ENCODE peak calls at places on chromosomes 3 and 15, in ten cellular contexts. X is tibial artery, U is AG04450, T is heart left ventricle, E is K562, W is endodermal cell, R is cardiac muscle cell, J is uterus, G is psoas muscle, Z is breast epithelium. C is an unnamed sample.

GRCh38 chr3:179503152-179503551 is 51.9 kb upstream of the GNB4 start:
- DNase-seq in X (no peak), U (no peak), T (no peak), E (no peak), W (no peak), R (no peak), J (no peak), G (no peak), Z (no peak), C (no peak)

GRCh38 chr15:95972136-95972553 is 358.4 kb upstream of the NR2F2 start:
- DNase-seq in X (no peak), U (peak; percentile 64), T (peak; percentile 65), E (peak; percentile 57), W (no peak), R (peak; percentile 91), J (peak; percentile 49), G (no peak), Z (no peak), C (no peak)

GRCh38 chr3:143384076-143384475 is 264.5 kb downstream of the CHST2 start:
- DNase-seq in X (no peak), U (no peak), T (no peak), E (no peak), W (no peak), R (no peak), J (no peak), G (no peak), Z (no peak), C (no peak)

GRCh38 chr15:82556315-82557035 is 16.2 kb upstream of the RPS17 start:
- DNase-seq in X (no peak), U (no peak), T (no peak), E (no peak), W (no peak), R (no peak), J (no peak), G (no peak), Z (no peak), C (no peak)

GRCh38 chr3:194369522-194370279 is at the start of gene LRRC15:
- DNase-seq in X (no peak), U (no peak), T (peak; percentile 32), E (peak; percentile 20), W (peak; percentile 90), R (peak; percentile 41), J (no peak), G (peak; percentile 29), Z (no peak), C (peak; percentile 22)

GRCh38 chr3:100521439-100521845 is 29.0 kb downstream of the TMEM45A start:
- DNase-seq in X (no peak), U (no peak), T (no peak), E (no peak), W (no peak), R (no peak), J (no peak), G (no peak), Z (no peak), C (no peak)

GRCh38 chr15:48190932-48191573 is 412 bp upstream of the CTXN2 start:
- DNase-seq in X (peak; percentile 68), U (peak; percentile 24), T (peak; percentile 75), E (peak; percentile 42), W (peak; percentile 97), R (peak; percentile 76), J (no peak), G (peak; percentile 33), Z (peak; percentile 53), C (peak; percentile 40)

GRCh38 chr15:36106640-36107335 is 472.6 kb upstream of the CDIN1 start:
- DNase-seq in X (no peak), U (no peak), T (no peak), E (no peak), W (no peak), R (peak; percentile 50), J (no peak), G (no peak), Z (no peak), C (no peak)

GRCh38 chr3:121075191-121075590 is 167.2 kb downstream of the STXBP5L start:
- DNase-seq in X (no peak), U (no peak), T (no peak), E (no peak), W (no peak), R (no peak), J (no peak), G (no peak), Z (no peak), C (no peak)

GRCh38 chr3:13353936-13354542 is 66.1 kb downstream of the NUP210 start:
- DNase-seq in X (no peak), U (no peak), T (no peak), E (peak; percentile 54), W (peak; percentile 68), R (peak; percentile 15), J (no peak), G (no peak), Z (no peak), C (no peak)

GRCh38 chr3:160981217-160981938 is 123.8 kb downstream of the B3GALNT1 start:
- DNase-seq in X (no peak), U (no peak), T (no peak), E (no peak), W (no peak), R (peak; percentile 47), J (no peak), G (no peak), Z (no peak), C (no peak)

GRCh38 chr3:139318431-139318816 is 25.4 kb upstream of the MRPS22 start:
- DNase-seq in X (no peak), U (no peak), T (no peak), E (no peak), W (no peak), R (peak; percentile 34), J (no peak), G (no peak), Z (no peak), C (peak; percentile 45)

GRCh38 chr3:139318826-139319225 is 25.0 kb upstream of the MRPS22 start:
- DNase-seq in X (no peak), U (no peak), T (no peak), E (no peak), W (no peak), R (no peak), J (no peak), G (no peak), Z (no peak), C (no peak)

GRCh38 chr3:139322346-139322745 is 21.5 kb upstream of the MRPS22 start:
- DNase-seq in X (no peak), U (no peak), T (no peak), E (no peak), W (no peak), R (no peak), J (no peak), G (no peak), Z (no peak), C (no peak)

GRCh38 chr3:139319428-139320402 is 24.1 kb upstream of the MRPS22 start:
- DNase-seq in X (no peak), U (no peak), T (no peak), E (peak; percentile 82), W (peak; percentile 93), R (peak; percentile 46), J (no peak), G (no peak), Z (no peak), C (no peak)

GRCh38 chr3:139320551-139321309 is 23.1 kb upstream of the MRPS22 start:
- DNase-seq in X (peak; percentile 21), U (no peak), T (no peak), E (no peak), W (no peak), R (no peak), J (no peak), G (no peak), Z (no peak), C (no peak)
- H3K27ac ChIP-seq in X (no peak overlapping the region), U (no peak overlapping the region), T (no peak overlapping the region), E (no peak overlapping the region), W (no peak overlapping the region), R (no peak overlapping the region), J (no peak overlapping the region), G (no peak overlapping the region), Z (no peak overlapping the region), C (no peak overlapping the region)

GRCh38 chr3:94862703-94863102 is 799.8 kb downstream of the NSUN3 start:
- DNase-seq in X (no peak), U (no peak), T (no peak), E (peak; percentile 3), W (peak; percentile 61), R (peak; percentile 18), J (no peak), G (no peak), Z (no peak), C (peak; percentile 4)
- TF ChIP-seq CTCF in X (no peak), U (peak; percentile 40), T (peak; percentile 46), E (no peak), W (peak; percentile 74), R (peak; percentile 38), J (no peak), G (no peak), Z (no peak), C (peak; percentile 49)

DNA sequence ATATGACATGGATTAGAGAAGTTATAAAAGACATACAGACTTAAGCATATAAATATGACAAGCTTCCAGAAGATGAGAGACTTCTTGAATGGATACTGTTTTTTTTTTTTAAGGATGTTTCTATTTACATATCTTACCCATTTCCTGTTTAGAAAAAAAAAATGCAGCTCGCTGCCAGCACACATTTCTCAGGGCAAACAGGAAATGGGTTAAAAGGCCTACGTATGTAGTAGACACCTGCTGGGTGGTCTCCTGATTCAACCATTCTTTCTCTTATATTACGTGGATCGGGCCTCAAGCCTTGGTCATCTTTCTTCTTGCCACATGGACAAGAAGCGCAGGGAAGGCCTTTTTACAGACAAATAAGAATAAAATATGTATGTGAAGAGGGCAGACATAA is 34.9 kb upstream of the TJP1 start:
- DNase-seq in X (no peak), U (no peak), T (no peak), E (no peak), W (no peak), R (no peak), J (no peak), G (no peak), Z (no peak), C (no peak)
- H3K27ac ChIP-seq in X (no peak overlapping the region), U (no peak overlapping the region), T (no peak overlapping the region), E (no peak overlapping the region), W (no peak overlapping the region), R (no peak overlapping the region), J (no peak overlapping the region), G (no peak overlapping the region), Z (no peak overlapping the region), C (no peak overlapping the region)

GRCh38 chr15:81182746-81183402 is 13.8 kb upstream of the IL16 start:
- DNase-seq in X (no peak), U (no peak), T (no peak), E (no peak), W (peak; percentile 62), R (no peak), J (no peak), G (no peak), Z (no peak), C (no peak)
- TF ChIP-seq CTCF in X (no peak), U (peak; percentile 42), T (no peak), E (no peak), W (peak; percentile 50), R (peak; percentile 27), J (no peak), G (no peak), Z (no peak), C (no peak)

C was measured in RWPE1.